ENCODE peak calls at places on chromosome 11, in eight cellular contexts. I, D, K, P, J, W, S and R are unnamed samples.

GRCh38 chr11:416757-417621 is 2.2 kb upstream of the SIGIRR start:
- DNase-seq in I (no peak), D (peak; percentile 52), K (peak; percentile 81), P (no peak), J (no peak), W (no peak), S (no peak), R (peak; percentile 69)

GRCh38 chr11:113387605-113388211 is at the start of gene ANKK1:
- DNase-seq in I (no peak), D (no peak), K (no peak), P (no peak), J (no peak), W (no peak), S (no peak), R (peak; percentile 47)

GRCh38 chr11:95788921-95789505 is 569 bp downstream of the FAM76B start:
- DNase-seq in I (peak; percentile 21), D (peak; percentile 19), K (peak; percentile 32), P (no peak), J (no peak), W (no peak), S (peak; percentile 26), R (peak; percentile 13)

GRCh38 chr11:60485987-60486386 is 6.6 kb upstream of the MS4A12 start:
- DNase-seq in I (no peak), D (no peak), K (no peak), P (no peak), J (peak; percentile 1), W (no peak), S (no peak), R (peak; percentile 17)

GRCh38 chr11:6418958-6419611 is at the start of gene APBB1:
- DNase-seq in I (no peak), D (peak; percentile 82), K (peak; percentile 72), P (peak; percentile 82), J (no peak), W (peak; percentile 44), S (peak; percentile 86), R (peak; percentile 42)

GRCh38 chr11:14110629-14111028 is 148.1 kb downstream of the SPON1 start:
- DNase-seq in I (no peak), D (no peak), K (no peak), P (no peak), J (no peak), W (no peak), S (no peak), R (no peak)

GRCh38 chr11:2387266-2387982 is 10.3 kb downstream of the CD81 start:
- DNase-seq in I (no peak), D (no peak), K (no peak), P (no peak), J (no peak), W (no peak), S (peak; percentile 35), R (no peak)

GRCh38 chr11:33867566-33867965 is 24.3 kb downstream of the LMO2 start:
- DNase-seq in I (no peak), D (no peak), K (no peak), P (no peak), J (no peak), W (no peak), S (no peak), R (no peak)

GRCh38 chr11:92152245-92152644 is 72.4 kb upstream of the FAT3 start:
- DNase-seq in I (peak; percentile 20), D (no peak), K (no peak), P (no peak), J (no peak), W (no peak), S (no peak), R (no peak)

GRCh38 chr11:62689421-62690183 is at the start of gene LRRN4CL:
- DNase-seq in I (no peak), D (no peak), K (no peak), P (peak; percentile 94), J (peak; percentile 29), W (peak; percentile 87), S (no peak), R (no peak)

GRCh38 chr11:68707527-68707926 is 23.2 kb downstream of the GAL start:
- DNase-seq in I (no peak), D (no peak), K (no peak), P (no peak), J (no peak), W (no peak), S (no peak), R (no peak)